ENCODE peak calls at places on chromosomes 6 and 20, in seven cellular contexts. N, E, R, G, T, B and C are unnamed samples.

GRCh38 chr20:61839912-61840441 is 225.7 kb downstream of the TAF4 start:
- DNase-seq in E (no peak), G (no peak), B (no peak), N (no peak), R (no peak), T (no peak), C (no peak)

GRCh38 chr6:81204741-81205140 is 547.7 kb downstream of the TENT5A start:
- DNase-seq in E (no peak), T (no peak), B (peak; percentile 87), N (no peak), R (no peak), G (no peak), C (no peak)

GRCh38 chr6:107173779-107174178 is 58.5 kb upstream of the BEND3 start:
- DNase-seq in T (no peak), E (no peak), R (no peak), G (no peak), N (no peak), B (peak; percentile 33), C (no peak)

GRCh38 chr6:83265384-83265783 is 72.2 kb downstream of the RWDD2A start:
- DNase-seq in R (no peak), T (no peak), B (peak; percentile 44), G (no peak), E (no peak), N (peak; percentile 23), C (no peak)

GRCh38 chr20:44354979-44355502 is 458 bp upstream of the HNF4A start:
- DNase-seq in E (no peak), B (no peak), T (no peak), N (no peak), R (no peak), G (no peak), C (no peak)

GRCh38 chr6:116108836-116109235 is 8.2 kb downstream of the NT5DC1 start:
- DNase-seq in T (no peak), G (no peak), E (no peak), R (peak; percentile 14), N (no peak), B (no peak), C (no peak)

GRCh38 chr20:35311409-35311808 is 19.2 kb upstream of the FAM83C start:
- DNase-seq in E (no peak), N (no peak), G (no peak), T (no peak), B (peak; percentile 54), R (no peak), C (no peak)

GRCh38 chr20:4227085-4227821 is 211.9 kb upstream of the RNF24 start:
- DNase-seq in R (no peak), G (no peak), N (no peak), E (no peak), T (peak; percentile 24), B (peak; percentile 91), C (no peak)

GRCh38 chr6:150967381-150967780 is 101.9 kb downstream of the MTHFD1L start:
- DNase-seq in B (no peak), E (no peak), N (no peak), T (no peak), G (no peak), R (no peak), C (no peak)

GRCh38 chr20:38121741-38122140 is 43.3 kb downstream of the TGM2 start:
- DNase-seq in N (no peak), B (no peak), G (no peak), E (peak; percentile 9), T (no peak), R (no peak), C (no peak)

GRCh38 chr20:47454298-47455132 is 47.2 kb upstream of the NCOA3 start:
- DNase-seq in G (no peak), E (no peak), T (no peak), B (no peak), N (no peak), R (no peak), C (no peak)